ENCODE peak calls at places on chromosomes 4 and X, in four cellular contexts. Y is cardiac fibroblast, A is spleen, W is psoas muscle. D is an unnamed sample.
A peak's percentile ranks its signal among the peaks of the same experiment; 100 is the strongest.

GRCh38 chr4:74428278-74428677 is 16.7 kb upstream of the AREG start:
- DNase-seq in Y (peak; percentile 38), A (no peak), W (no peak), D (no peak)

GRCh38 chrX:43349363-43349762 is 306.7 kb upstream of the MAOA start:
- DNase-seq in Y (peak; percentile 41), A (peak; percentile 22), W (no peak), D (no peak)

GRCh38 chr4:130257271-130257670 is 1161.3 kb downstream of the C4orf33 start:
- DNase-seq in Y (peak; percentile 47), A (no peak), W (no peak), D (no peak)

GRCh38 chrX:39855748-39856129 is 242.0 kb downstream of the BCOR start:
- DNase-seq in Y (peak; percentile 16), A (no peak), W (no peak), D (no peak)

GRCh38 chr4:136558940-136559494 is 973.3 kb downstream of the PCDH18 start:
- DNase-seq in Y (no peak), A (no peak), W (no peak), D (no peak)

GRCh38 chr4:173525118-173526033 is 4.7 kb downstream of the HAND2 start:
- DNase-seq in Y (peak; percentile 65), A (peak; percentile 66), W (no peak), D (no peak)

GRCh38 chr4:83906561-83906960 is 370.7 kb downstream of the GPAT3 start:
- DNase-seq in Y (peak; percentile 21), A (no peak), W (no peak), D (peak; percentile 4)

GRCh38 chr4:190016369-190017289 is 10.4 kb downstream of the FRG2 start:
- DNase-seq in Y (no peak), A (peak; percentile 54), W (no peak), D (no peak)

GRCh38 chr4:44629280-44629866 is 22.1 kb downstream of the YIPF7 start:
- DNase-seq in Y (peak; percentile 63), A (no peak), W (no peak), D (peak; percentile 5)

GRCh38 chrX:135345328-135345645 is 36.0 kb downstream of the ETDC start:
- DNase-seq in Y (peak; percentile 69), A (no peak), W (peak; percentile 72), D (peak; percentile 63)

GRCh38 chr4:122131562-122132157 is 20.5 kb upstream of the BLTP1 start:
- DNase-seq in Y (no peak), A (no peak), W (no peak), D (no peak)

GRCh38 chr4:142696334-142697122 is 149.6 kb downstream of the INPP4B start:
- DNase-seq in Y (no peak), A (no peak), W (no peak), D (no peak)

GRCh38 chr4:39636786-39637185 is 1.9 kb downstream of the SMIM14 start:
- DNase-seq in Y (peak; percentile 33), A (no peak), W (no peak), D (no peak)

GRCh38 chr4:183240581-183241321 is 79.3 kb downstream of the CLDN22 start:
- DNase-seq in Y (no peak), A (no peak), W (no peak), D (no peak)

GRCh38 chr4:82232891-82233290 is 140.9 kb downstream of the HNRNPD start:
- DNase-seq in Y (no peak), A (no peak), W (no peak), D (no peak)

GRCh38 chr4:185335579-185335978 is 60.1 kb downstream of the LRP2BP start:
- DNase-seq in Y (no peak), A (no peak), W (no peak), D (no peak)

GRCh38 chr4:168362025-168362401 is 43.5 kb upstream of the DDX60 start:
- DNase-seq in Y (no peak), A (no peak), W (no peak), D (no peak)

GRCh38 chr4:128591482-128591881 is 218.0 kb upstream of the JADE1 start:
- DNase-seq in Y (no peak), A (no peak), W (no peak), D (no peak)

GRCh38 chrX:27915617-27916016 is 65.6 kb downstream of the DCAF8L1 start:
- DNase-seq in Y (peak; percentile 38), A (no peak), W (no peak), D (no peak)

GRCh38 chr4:152065545-152065944 is 304.7 kb upstream of the GATB start:
- DNase-seq in Y (no peak), A (no peak), W (no peak), D (no peak)

GRCh38 chr4:183348136-183348535 is 25.9 kb upstream of the CLDN24 start:
- DNase-seq in Y (no peak), A (peak; percentile 42), W (no peak), D (no peak)

GRCh38 chr4:156193800-156194199 is 240.1 kb upstream of the CTSO start:
- DNase-seq in Y (no peak), A (no peak), W (no peak), D (no peak)

GRCh38 chr4:109816082-109816442 is 500 bp downstream of the GAR1 start:
- DNase-seq in Y (no peak), A (peak; percentile 86), W (peak; percentile 50), D (no peak)

GRCh38 chr4:38856524-38857337 is at the start of gene TLR6:
- DNase-seq in Y (peak; percentile 66), A (no peak), W (no peak), D (no peak)

GRCh38 chr4:55175779-55176231 is 50.4 kb upstream of the KDR start:
- DNase-seq in Y (peak; percentile 51), A (no peak), W (no peak), D (no peak)

GRCh38 chr4:18155062-18156041 is 133.8 kb upstream of the LCORL start:
- DNase-seq in Y (no peak), A (no peak), W (no peak), D (no peak)

GRCh38 chr4:87250294-87250693 is 29.9 kb upstream of the KLHL8 start:
- DNase-seq in Y (no peak), A (no peak), W (no peak), D (no peak)

GRCh38 chrX:149074429-149074828 is 430.7 kb downstream of the IDS start:
- DNase-seq in Y (peak; percentile 85), A (no peak), W (peak; percentile 57), D (no peak)

GRCh38 chr4:119939066-119939995 is 127.3 kb downstream of the MAD2L1 start:
- DNase-seq in Y (no peak), A (no peak), W (no peak), D (no peak)

GRCh38 chrX:38803609-38804480 is 2.6 kb downstream of the MID1IP1 start:
- DNase-seq in Y (peak; percentile 82), A (peak; percentile 93), W (peak; percentile 94), D (no peak)

GRCh38 chrX:13778916-13779315 is 38.0 kb downstream of the GPM6B start:
- DNase-seq in Y (peak; percentile 72), A (no peak), W (no peak), D (no peak)

GRCh38 chr4:137640156-137640837 is 108.0 kb upstream of the PCDH18 start:
- DNase-seq in Y (no peak), A (no peak), W (no peak), D (no peak)

GRCh38 chr4:137638934-137639333 is 106.6 kb upstream of the PCDH18 start:
- DNase-seq in Y (no peak), A (no peak), W (no peak), D (no peak)

GRCh38 chr4:137640838-137641158 is 108.5 kb upstream of the PCDH18 start:
- DNase-seq in Y (no peak), A (no peak), W (no peak), D (no peak)

GRCh38 chr4:137644201-137644600 is 111.9 kb upstream of the PCDH18 start:
- DNase-seq in Y (peak; percentile 46), A (no peak), W (no peak), D (peak; percentile 14)

DNA sequence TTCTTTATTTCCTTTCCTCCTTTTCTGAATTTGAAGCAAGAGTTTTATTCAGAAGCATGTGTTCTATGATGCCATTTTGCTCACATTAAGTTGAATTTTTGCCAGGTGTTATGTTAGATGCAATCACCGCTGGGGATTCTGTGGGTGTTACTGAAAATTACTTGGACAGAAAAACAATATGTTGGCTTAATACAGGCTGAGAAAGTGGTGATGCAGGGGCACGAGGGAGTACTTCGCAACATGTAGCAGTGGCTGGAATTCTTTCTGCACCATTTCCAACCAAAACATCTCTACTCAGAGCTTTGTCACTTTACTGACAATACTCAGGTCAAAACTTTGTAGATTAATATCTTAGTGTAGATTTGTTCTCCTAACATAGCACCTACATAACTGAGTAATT is 109.3 kb upstream of the PCDH18 start:
- DNase-seq in Y (peak; percentile 93), A (no peak), W (no peak), D (peak; percentile 5)
- H3K4me3 ChIP-seq in Y (no peak overlapping the region), A (no peak overlapping the region), W (no peak overlapping the region), D (no peak overlapping the region)

GRCh38 chr4:154349829-154350228 is 141.8 kb downstream of the DCHS2 start:
- DNase-seq in Y (peak; percentile 10), A (no peak), W (no peak), D (no peak)
- TF ChIP-seq CTCF in Y (peak; percentile 34), A (peak; percentile 45), W (no peak), D (peak; percentile 37)

GRCh38 chr4:101192244-101192643 is 155.1 kb downstream of the PPP3CA start:
- DNase-seq in Y (peak; percentile 45), A (no peak), W (no peak), D (no peak)

GRCh38 chr4:101187837-101188236 is 159.5 kb downstream of the PPP3CA start:
- DNase-seq in Y (no peak), A (no peak), W (no peak), D (no peak)

GRCh38 chr4:101188906-101189305 is 158.4 kb downstream of the PPP3CA start:
- DNase-seq in Y (no peak), A (no peak), W (no peak), D (no peak)

GRCh38 chr4:101186558-101187184 is 160.7 kb downstream of the PPP3CA start:
- DNase-seq in Y (no peak), A (no peak), W (no peak), D (no peak)

DNA sequence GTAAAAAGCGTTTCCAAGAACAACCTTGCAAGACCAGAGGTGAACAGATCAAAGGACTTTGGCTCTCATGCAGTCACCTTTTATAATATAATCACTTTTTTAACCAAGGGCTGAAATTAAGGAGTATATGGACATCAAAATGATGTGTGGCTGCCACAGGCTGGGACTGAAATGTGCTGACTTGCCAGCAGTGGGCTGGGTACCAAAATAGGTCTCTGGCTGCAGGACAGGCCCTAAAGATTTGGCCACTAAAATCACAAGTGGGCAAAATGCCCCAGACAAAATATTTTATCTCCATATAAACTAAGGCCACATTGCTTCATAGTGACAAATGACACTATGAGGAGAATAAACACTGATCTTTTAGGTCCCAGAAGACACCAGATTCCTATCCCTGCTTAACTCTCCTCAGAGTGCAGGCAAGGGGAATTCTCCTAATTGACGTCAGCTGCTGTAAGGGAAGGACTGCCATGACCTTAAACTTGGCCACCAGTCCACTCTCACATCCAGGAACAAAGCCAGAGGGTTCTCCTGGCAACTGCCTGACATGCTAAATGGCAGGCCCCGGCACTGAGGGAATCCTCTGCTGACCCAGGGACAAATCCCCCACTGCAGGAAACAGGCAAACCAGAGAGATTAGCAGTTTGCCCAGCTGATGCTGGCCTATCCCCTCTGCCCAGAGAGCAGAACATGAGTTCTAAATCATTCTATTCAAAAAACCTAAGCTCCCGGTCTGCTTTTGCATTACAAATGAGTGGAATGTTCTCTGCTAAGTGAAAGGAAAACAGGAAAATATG is 155.8 kb downstream of the PPP3CA start:
- DNase-seq in Y (peak; percentile 98), A (peak; percentile 80), W (peak; percentile 79), D (peak; percentile 53)
- H3K4me3 ChIP-seq in Y (no peak overlapping the region), A (no peak overlapping the region), W (peak overlapping the region; percentile 24), D (no peak overlapping the region)

GRCh38 chrX:102067966-102068723 is 57.3 kb upstream of the TCEAL2 start:
- DNase-seq in Y (peak; percentile 13), A (no peak), W (no peak), D (no peak)
- TF ChIP-seq CTCF in Y (peak; percentile 45), A (peak; percentile 36), W (peak; percentile 62), D (peak; percentile 64)

D was measured in AG09309.